ENCODE peak calls at places on chromosomes 3 and 15, in six cellular contexts. J is HCT116, O is cardiac fibroblast, I is A549, T is psoas muscle, L is tibial artery. Q is an unnamed sample.

GRCh38 chr15:75669191-75669878 is 21.6 kb downstream of the SNX33 start:
- DNase-seq in J (peak), O (peak), I (no peak), T (no peak), L (no peak), Q (no peak)

GRCh38 chr3:72769758-72770540 is 78.3 kb downstream of the SHQ1 start:
- DNase-seq in J (no peak), O (no peak), I (no peak), T (no peak), L (no peak), Q (no peak)

GRCh38 chr3:27533718-27534578 is 49.8 kb upstream of the SLC4A7 start:
- DNase-seq in J (peak), O (peak), I (peak), T (peak), L (peak), Q (no peak)

GRCh38 chr3:40387001-40387894 is at the start of gene ENTPD3:
- DNase-seq in J (no peak), O (no peak), I (no peak), T (no peak), L (no peak), Q (no peak)

GRCh38 chr3:39153977-39154299 is 547 bp upstream of the CSRNP1 start:
- DNase-seq in J (no peak), O (no peak), I (no peak), T (no peak), L (no peak), Q (no peak)

GRCh38 chr15:51768018-51768417 is 16.6 kb downstream of the TMOD2 start:
- DNase-seq in J (no peak), O (no peak), I (no peak), T (no peak), L (no peak), Q (no peak)

GRCh38 chr15:70863450-70864218 is 9.7 kb upstream of the LARP6 start:
- DNase-seq in J (peak), O (peak), I (peak), T (no peak), L (no peak), Q (no peak)

GRCh38 chr15:55494927-55495326 is 13.1 kb downstream of the DNAAF4 start:
- DNase-seq in J (no peak), O (no peak), I (no peak), T (no peak), L (no peak), Q (no peak)

GRCh38 chr15:78873796-78874761 is 1.4 kb downstream of the MORF4L1 start:
- DNase-seq in J (no peak), O (peak), I (no peak), T (no peak), L (peak), Q (peak)

DNA sequence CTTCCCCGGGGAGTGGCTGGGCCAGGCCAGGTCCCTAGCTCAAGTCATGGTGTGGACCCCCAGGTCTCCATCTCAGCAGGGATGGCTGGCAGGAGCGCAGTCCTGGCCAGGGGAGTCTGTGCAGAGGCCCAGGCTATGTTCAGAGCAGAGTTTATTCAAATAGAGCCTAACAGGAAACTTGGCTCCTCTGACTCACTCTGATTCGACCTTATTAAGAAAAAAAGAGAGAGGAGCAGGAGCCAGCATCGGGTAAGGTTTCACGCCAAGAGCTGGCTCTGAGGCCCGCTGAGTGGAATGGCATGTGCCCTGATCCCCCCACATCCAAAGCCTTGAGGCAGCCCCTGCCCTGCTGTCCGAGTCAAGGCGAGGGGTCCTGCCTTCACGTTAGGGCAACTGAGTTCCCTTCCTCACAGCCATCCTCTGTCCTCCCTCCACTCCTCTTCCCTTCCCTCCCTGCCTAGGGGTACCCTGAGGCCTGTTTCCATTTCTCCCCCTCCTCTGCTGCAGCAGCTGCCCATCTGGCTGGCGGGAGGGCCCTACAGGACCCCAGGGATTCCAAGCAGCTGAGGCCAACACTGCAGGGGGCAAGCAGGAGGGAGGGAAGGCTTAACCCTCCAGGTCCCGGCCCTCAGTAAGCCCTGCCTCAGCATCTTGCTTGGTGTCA is 1.9 kb upstream of the LOXL1 start:
- DNase-seq in J (no peak), O (peak), I (peak), T (peak), L (peak), Q (no peak)
- H3K4me3 ChIP-seq in J (no peak), O (peak), I (no peak), T (no peak), L (peak), Q (no peak)

DNA sequence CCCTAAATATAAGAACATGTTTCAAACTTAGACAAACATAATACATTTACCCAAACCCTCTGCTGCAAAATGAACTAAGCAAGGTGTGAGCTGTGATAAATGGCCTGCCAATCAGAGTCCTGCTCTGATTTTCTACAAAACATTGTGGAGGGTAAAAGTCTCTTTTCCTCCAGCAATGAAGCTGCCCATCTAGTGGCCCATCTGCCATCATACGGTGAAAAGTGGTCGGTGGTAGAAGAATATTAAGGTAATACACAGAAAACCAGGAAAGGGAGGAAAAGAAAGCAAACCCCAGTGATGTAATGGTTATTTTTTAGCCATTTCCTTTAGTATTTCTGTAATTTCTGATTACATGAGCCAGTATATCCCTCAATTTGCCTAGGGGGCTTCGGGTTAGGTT is 838.1 kb downstream of the TBL1XR1 start:
- DNase-seq in J (no peak), O (no peak), I (no peak), T (no peak), L (no peak), Q (no peak)
- TF ChIP-seq CTCF in J (no peak), O (no peak), I (no peak), T (no peak), L (no peak), Q (peak)

DNA sequence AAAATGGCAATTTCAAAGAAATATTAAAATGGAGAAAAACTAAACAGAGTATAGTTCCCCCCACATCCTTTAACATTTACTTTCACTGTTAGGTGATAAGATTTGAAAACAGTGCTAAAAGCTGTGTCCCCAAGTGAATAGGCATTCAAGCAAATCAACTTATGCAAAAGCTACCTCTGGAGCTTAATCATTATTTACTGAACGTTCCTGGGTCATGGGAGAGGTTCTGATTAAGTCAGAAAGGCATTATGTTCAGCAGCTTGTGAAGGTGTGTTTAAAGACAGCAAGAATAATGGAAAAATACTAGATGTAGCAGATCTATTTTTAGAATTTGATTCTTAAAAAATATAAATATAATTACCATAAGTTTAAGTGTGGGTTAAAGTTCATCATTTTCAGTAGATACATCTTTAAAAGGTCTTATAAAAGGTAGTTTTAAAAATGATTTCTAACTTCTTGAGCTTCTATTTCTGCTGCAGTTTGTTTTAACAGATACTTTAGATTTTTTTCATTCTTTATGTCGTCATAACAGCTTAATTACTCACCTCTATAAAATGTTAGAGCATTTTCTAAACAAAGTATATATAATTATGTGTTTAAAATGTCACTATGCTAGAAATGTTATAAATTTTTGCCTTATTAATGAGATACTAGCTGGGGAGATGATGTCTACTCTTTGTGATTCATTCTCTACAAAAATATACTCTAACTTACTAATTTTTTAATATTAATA is 127.9 kb downstream of the MITF start:
- DNase-seq in J (no peak), O (peak), I (no peak), T (no peak), L (no peak), Q (no peak)
- H3K4me3 ChIP-seq in J (no peak), O (no peak), I (peak), T (no peak), L (no peak), Q (no peak)

GRCh38 chr15:39230205-39230916 is 350.5 kb upstream of the THBS1 start:
- DNase-seq in J (no peak), O (peak), I (no peak), T (no peak), L (no peak), Q (no peak)
- TF ChIP-seq CTCF in J (no peak), O (no peak), I (no peak), T (no peak), L (no peak), Q (no peak)

GRCh38 chr15:99185731-99186130 is 63.6 kb downstream of the TTC23 start:
- DNase-seq in J (no peak), O (no peak), I (no peak), T (no peak), L (no peak), Q (no peak)
- H3K4me3 ChIP-seq in J (no peak), O (no peak), I (no peak), T (no peak), L (no peak), Q (no peak)

GRCh38 chr3:153115326-153115725 is 46.7 kb upstream of the RAP2B start:
- DNase-seq in J (no peak), O (no peak), I (no peak), T (no peak), L (no peak), Q (no peak)
- TF ChIP-seq CTCF in J (no peak), O (no peak), I (no peak), T (no peak), L (no peak), Q (no peak)

GRCh38 chr3:141798455-141798854 is 35.2 kb downstream of the GRK7 start:
- DNase-seq in J (no peak), O (no peak), I (no peak), T (no peak), L (no peak), Q (no peak)

GRCh38 chr3:141795719-141796435 is 32.7 kb downstream of the GRK7 start:
- DNase-seq in J (no peak), O (peak), I (no peak), T (peak), L (peak), Q (no peak)

GRCh38 chr3:141796436-141797166 is 33.4 kb downstream of the GRK7 start:
- DNase-seq in J (no peak), O (peak), I (no peak), T (no peak), L (no peak), Q (no peak)

GRCh38 chr3:141797819-141798405 is 34.7 kb downstream of the GRK7 start:
- DNase-seq in J (no peak), O (no peak), I (no peak), T (no peak), L (no peak), Q (no peak)

DNA sequence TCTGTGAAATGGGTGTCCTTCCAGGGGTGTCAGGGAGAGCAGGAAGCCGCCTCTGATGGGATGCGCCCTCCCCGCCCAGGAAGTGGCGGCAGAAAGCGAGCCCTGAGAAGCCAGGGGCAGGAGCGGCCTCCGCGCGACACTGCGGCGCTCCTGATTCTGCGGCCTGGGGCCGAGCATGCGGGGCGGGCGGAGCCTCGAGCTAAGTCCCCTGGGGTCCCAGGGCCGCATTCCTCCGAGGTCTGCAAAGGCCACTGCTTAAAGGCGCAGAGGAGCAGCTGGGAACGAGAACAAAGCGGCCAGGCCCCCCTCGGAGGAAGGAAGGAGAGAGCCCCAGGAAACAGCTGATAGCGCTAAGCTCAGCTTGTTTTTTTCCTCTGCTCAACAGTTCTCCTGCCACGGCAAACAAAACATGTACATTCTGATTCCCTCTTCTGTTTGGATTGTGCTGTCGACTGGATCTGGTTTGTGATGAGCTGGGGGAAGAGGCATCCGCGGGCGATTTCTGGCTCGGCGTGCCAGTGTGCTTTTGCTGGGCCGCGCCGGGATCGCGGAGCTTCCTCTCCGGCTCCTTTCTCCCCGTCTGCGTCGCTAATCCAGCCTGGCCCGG is 34.1 kb downstream of the GRK7 start:
- DNase-seq in J (no peak), O (peak), I (no peak), T (peak), L (peak), Q (peak)
- H3K4me3 ChIP-seq in J (no peak), O (peak), I (no peak), T (peak), L (peak), Q (no peak)

Q was measured in LNCaP clone FGC.